ENCODE peak calls at places on chromosomes 2 and 18, in six cellular contexts. Q is SK-MEL-5; C is B cell; U is activated effector memory CD4-positive, alpha-beta T cell treated with anti-CD3 and anti-CD28 coated beads, Interleukin-2, amount 50 U/mL, for 16 hours; D is stimulated activated CD8-positive, alpha-beta memory T cell treated with anti-CD3 and anti-CD28 coated beads, Interleukin-4, amount 100 ng/mL, for 48 hours; X is CD4-positive, CD25-positive, alpha-beta regulatory T cell. N is an unnamed sample.

GRCh38 chr2:144479138-144479537 is 40.8 kb downstream of the ZEB2 start:
- DNase-seq in Q (no peak), C (no peak), U (no peak), D (no peak), X (no peak), N (no peak)

GRCh38 chr18:11927497-11927896 is 19.4 kb upstream of the MPPE1 start:
- DNase-seq in Q (no peak), C (no peak), U (no peak), D (no peak), X (no peak), N (no peak)

GRCh38 chr2:10217499-10217861 is 85.2 kb upstream of the HPCAL1 start:
- DNase-seq in Q (no peak), C (no peak), U (no peak), D (no peak), X (no peak), N (peak)

GRCh38 chr18:28607991-28608390 is 431.1 kb upstream of the CDH2 start:
- DNase-seq in Q (no peak), C (no peak), U (no peak), D (no peak), X (no peak), N (no peak)

GRCh38 chr2:18588049-18588448 is 1.3 kb downstream of the NT5C1B start:
- DNase-seq in Q (no peak), C (no peak), U (no peak), D (no peak), X (no peak), N (no peak)

GRCh38 chr2:238868616-238869292 is 20.9 kb downstream of the TWIST2 start:
- DNase-seq in Q (no peak), C (no peak), U (peak), D (no peak), X (no peak), N (no peak)

GRCh38 chr2:213306320-213306942 is 22.2 kb downstream of the SPAG16 start:
- DNase-seq in Q (peak), C (no peak), U (no peak), D (no peak), X (no peak), N (no peak)

GRCh38 chr2:241701405-241702154 is at the start of gene ING5:
- DNase-seq in Q (peak), C (peak), U (peak), D (peak), X (peak), N (peak)

GRCh38 chr18:45687617-45688016 is 36.4 kb upstream of the SLC14A1 start:
- DNase-seq in Q (no peak), C (peak), U (peak), D (peak), X (peak), N (peak)

GRCh38 chr18:43442571-43442970 is 165.3 kb upstream of the SYT4 start:
- DNase-seq in Q (no peak), C (no peak), U (no peak), D (no peak), X (no peak), N (no peak)

GRCh38 chr18:43681661-43682060 is 404.4 kb upstream of the SYT4 start:
- DNase-seq in Q (peak), C (no peak), U (no peak), D (no peak), X (no peak), N (no peak)

GRCh38 chr2:120321721-120322284 is 24.1 kb upstream of the INHBB start:
- DNase-seq in Q (no peak), C (no peak), U (no peak), D (no peak), X (no peak), N (no peak)

GRCh38 chr18:58241877-58242276 is 197.9 kb downstream of the NEDD4L start:
- DNase-seq in Q (peak), C (no peak), U (no peak), D (no peak), X (no peak), N (no peak)

GRCh38 chr18:65751145-65752085 is 603 bp downstream of the CDH7 start:
- DNase-seq in Q (no peak), C (peak), U (no peak), D (no peak), X (no peak), N (no peak)

GRCh38 chr2:204228169-204228940 is 291.8 kb downstream of the ICOS start:
- DNase-seq in Q (no peak), C (no peak), U (no peak), D (no peak), X (no peak), N (no peak)

GRCh38 chr2:36562245-36562644 is 35.7 kb downstream of the FEZ2 start:
- DNase-seq in Q (no peak), C (no peak), U (no peak), D (no peak), X (no peak), N (no peak)

N was measured in Peyer's patch.